ENCODE peak calls at places on chromosomes 11 and 22, in eight cellular contexts. P is hypothalamus, Q is ELF-1, Y is NCI-H524 treated with DMSO at 0.1 percent for 48 hours, I is T-cell, K is tibial artery, H is fibroblast of lung, E is HTR-8/SVneo. U is an unnamed sample.

GRCh38 chr11:124759268-124760204 is 2.6 kb downstream of the ESAM start:
- DNase-seq in P (no peak), Q (peak; percentile 45), Y (no peak), I (no peak), K (no peak), H (no peak), E (no peak), U (no peak)

GRCh38 chr11:60761436-60762190 is 4.9 kb downstream of the MS4A15 start:
- DNase-seq in P (no peak), Q (no peak), Y (no peak), I (no peak), K (no peak), H (no peak), E (no peak), U (no peak)

GRCh38 chr22:28142361-28142801 is 223.3 kb upstream of the PITPNB start:
- DNase-seq in P (no peak), Q (no peak), Y (no peak), I (no peak), K (no peak), H (peak; percentile 92), E (peak; percentile 45), U (no peak)

GRCh38 chr11:2528301-2529050 is 83.7 kb downstream of the KCNQ1 start:
- DNase-seq in P (no peak), Q (no peak), Y (no peak), I (no peak), K (peak; percentile 9), H (no peak), E (no peak), U (no peak)

GRCh38 chr11:134313821-134314607 is 17.8 kb upstream of the GLB1L2 start:
- DNase-seq in P (no peak), Q (no peak), Y (peak; percentile 39), I (no peak), K (no peak), H (no peak), E (no peak), U (no peak)

GRCh38 chr11:118658372-118659313 is 20.8 kb downstream of the TREH start:
- DNase-seq in P (no peak), Q (peak; percentile 52), Y (no peak), I (no peak), K (no peak), H (peak; percentile 21), E (no peak), U (no peak)

GRCh38 chr11:35190804-35191348 is 51.9 kb downstream of the CD44 start:
- DNase-seq in P (no peak), Q (no peak), Y (no peak), I (no peak), K (no peak), H (peak; percentile 94), E (no peak), U (no peak)

GRCh38 chr11:69089258-69089657 is 40.5 kb downstream of the TPCN2 start:
- DNase-seq in P (no peak), Q (no peak), Y (no peak), I (no peak), K (no peak), H (peak; percentile 79), E (no peak), U (no peak)

GRCh38 chr11:65489061-65489705 is 9.7 kb upstream of the MALAT1 start:
- DNase-seq in P (no peak), Q (peak; percentile 98), Y (no peak), I (no peak), K (peak; percentile 54), H (peak; percentile 42), E (peak; percentile 82), U (no peak)

GRCh38 chr11:63508009-63508408 is 2.1 kb downstream of the LGALS12 start:
- DNase-seq in P (peak; percentile 74), Q (peak; percentile 84), Y (no peak), I (peak; percentile 15), K (no peak), H (no peak), E (no peak), U (no peak)

GRCh38 chr11:12848413-12848812 is 160.7 kb upstream of the RASSF10 start:
- DNase-seq in P (no peak), Q (no peak), Y (no peak), I (no peak), K (no peak), H (no peak), E (no peak), U (no peak)

GRCh38 chr11:114082767-114083181 is 23.3 kb downstream of the ZBTB16 start:
- DNase-seq in P (no peak), Q (peak; percentile 39), Y (no peak), I (no peak), K (no peak), H (no peak), E (no peak), U (no peak)

GRCh38 chr11:14184548-14184947 is 174.4 kb downstream of the RRAS2 start:
- DNase-seq in P (no peak), Q (no peak), Y (no peak), I (no peak), K (peak; percentile 46), H (no peak), E (no peak), U (no peak)

GRCh38 chr11:112588252-112588668 is 327.6 kb upstream of the PLET1 start:
- DNase-seq in P (peak; percentile 77), Q (peak; percentile 66), Y (peak; percentile 95), I (peak; percentile 15), K (peak; percentile 56), H (peak; percentile 87), E (peak; percentile 82), U (no peak)

GRCh38 chr22:44180706-44181032 is at the start of gene PARVG:
- DNase-seq in P (no peak), Q (no peak), Y (no peak), I (peak; percentile 46), K (no peak), H (no peak), E (no peak), U (peak; percentile 41)

GRCh38 chr11:119741369-119742262 is 12.6 kb upstream of the NECTIN1 start:
- DNase-seq in P (peak; percentile 65), Q (peak; percentile 80), Y (no peak), I (peak; percentile 67), K (no peak), H (no peak), E (peak; percentile 37), U (peak; percentile 29)

GRCh38 chr11:128399186-128399585 is 188.2 kb downstream of the ETS1 start:
- DNase-seq in P (no peak), Q (no peak), Y (no peak), I (no peak), K (no peak), H (peak; percentile 77), E (no peak), U (no peak)

GRCh38 chr11:105915036-105915435 is 107.0 kb downstream of the MSANTD4 start:
- DNase-seq in P (no peak), Q (peak; percentile 9), Y (no peak), I (no peak), K (no peak), H (no peak), E (no peak), U (no peak)

GRCh38 chr11:85768473-85769146 is 42.3 kb downstream of the SYTL2 start:
- DNase-seq in P (no peak), Q (no peak), Y (no peak), I (no peak), K (no peak), H (no peak), E (no peak), U (no peak)

GRCh38 chr11:91156041-91156440 is 933.2 kb upstream of the CHORDC1 start:
- DNase-seq in P (no peak), Q (no peak), Y (no peak), I (no peak), K (no peak), H (no peak), E (no peak), U (no peak)

GRCh38 chr11:121754603-121755002 is 301.8 kb upstream of the SORL1-AS1 start:
- DNase-seq in P (no peak), Q (no peak), Y (no peak), I (no peak), K (peak; percentile 43), H (peak; percentile 37), E (no peak), U (no peak)

GRCh38 chr11:94762208-94762607 is 5.9 kb upstream of the AMOTL1 start:
- DNase-seq in P (no peak), Q (no peak), Y (no peak), I (no peak), K (no peak), H (no peak), E (no peak), U (no peak)

GRCh38 chr22:44207173-44207980 is 26.7 kb downstream of the PARVG start:
- DNase-seq in P (no peak), Q (no peak), Y (no peak), I (no peak), K (no peak), H (no peak), E (no peak), U (no peak)

GRCh38 chr11:69002743-69003231 is 10.3 kb downstream of the MRGPRF start:
- DNase-seq in P (no peak), Q (no peak), Y (no peak), I (no peak), K (no peak), H (no peak), E (no peak), U (no peak)

GRCh38 chr22:23163665-23164064 is 16.6 kb upstream of the BCR start:
- DNase-seq in P (peak; percentile 75), Q (no peak), Y (no peak), I (no peak), K (peak; percentile 55), H (peak; percentile 53), E (no peak), U (no peak)

GRCh38 chr11:68994161-68994890 is 13.5 kb upstream of the MRGPRD start:
- DNase-seq in P (no peak), Q (no peak), Y (no peak), I (no peak), K (no peak), H (no peak), E (no peak), U (no peak)

GRCh38 chr11:131580466-131580865 is 210.1 kb downstream of the NTM start:
- DNase-seq in P (no peak), Q (no peak), Y (no peak), I (no peak), K (no peak), H (no peak), E (no peak), U (no peak)

GRCh38 chr11:29842061-29842460 is 174.8 kb downstream of the KCNA4 start:
- DNase-seq in P (no peak), Q (no peak), Y (no peak), I (no peak), K (no peak), H (no peak), E (no peak), U (no peak)